ENCODE peak calls at places on chromosomes 1 and 21, in nine cellular contexts. T is hepatocyte, K is left lung, I is cardiac muscle cell, N is neuronal stem cell, V is testis, Z is lung, C is heart left ventricle, Q is heart right ventricle. X is an unnamed sample.

GRCh38 chr1:205849619-205850355 is at the start of gene PM20D1:
- DNase-seq in Z (peak; percentile 87), V (peak; percentile 86), N (no peak), K (peak; percentile 75), I (no peak), Q (peak; percentile 94), C (peak; percentile 76), T (no peak), X (peak; percentile 57)

GRCh38 chr1:21652101-21652936 is 16.8 kb downstream of the RAP1GAP start:
- DNase-seq in C (peak; percentile 65), N (no peak), V (no peak), K (no peak), Q (no peak), I (no peak), T (no peak), Z (no peak), X (no peak)

GRCh38 chr1:169527461-169528213 is 41.9 kb upstream of the SLC19A2 start:
- DNase-seq in I (no peak), Q (no peak), N (no peak), V (no peak), T (peak; percentile 23), Z (no peak), C (no peak), K (no peak), X (no peak)

GRCh38 chr1:204104331-204105222 is 31.7 kb downstream of the SOX13 start:
- DNase-seq in N (no peak), T (no peak), Q (peak; percentile 32), I (no peak), V (no peak), C (peak; percentile 77), Z (no peak), K (no peak), X (no peak)

GRCh38 chr1:22018583-22019559 is 17.4 kb downstream of the CELA3A start:
- DNase-seq in Q (no peak), K (peak; percentile 74), N (no peak), I (no peak), Z (peak; percentile 33), C (peak; percentile 41), V (peak; percentile 18), T (no peak), X (peak; percentile 48)

GRCh38 chr1:245715970-245716369 is 561.2 kb downstream of the KIF26B start:
- DNase-seq in N (no peak), Z (no peak), I (no peak), K (no peak), C (no peak), T (no peak), Q (no peak), V (no peak), X (no peak)

GRCh38 chr1:2442676-2443075 is 30.3 kb upstream of the PEX10 start:
- DNase-seq in Q (no peak), C (no peak), Z (no peak), T (no peak), V (peak; percentile 57), K (no peak), N (no peak), I (no peak), X (no peak)

GRCh38 chr21:40054403-40054802 is 187.2 kb downstream of the PCP4 start:
- DNase-seq in V (no peak), T (peak; percentile 23), K (peak; percentile 88), I (no peak), Z (peak; percentile 92), N (no peak), Q (peak; percentile 21), C (no peak), X (no peak)

GRCh38 chr1:153616144-153616884 is at the start of gene S100A14:
- DNase-seq in I (no peak), Z (peak; percentile 90), Q (no peak), K (peak; percentile 86), T (peak; percentile 89), N (no peak), V (no peak), C (no peak), X (no peak)

DNA sequence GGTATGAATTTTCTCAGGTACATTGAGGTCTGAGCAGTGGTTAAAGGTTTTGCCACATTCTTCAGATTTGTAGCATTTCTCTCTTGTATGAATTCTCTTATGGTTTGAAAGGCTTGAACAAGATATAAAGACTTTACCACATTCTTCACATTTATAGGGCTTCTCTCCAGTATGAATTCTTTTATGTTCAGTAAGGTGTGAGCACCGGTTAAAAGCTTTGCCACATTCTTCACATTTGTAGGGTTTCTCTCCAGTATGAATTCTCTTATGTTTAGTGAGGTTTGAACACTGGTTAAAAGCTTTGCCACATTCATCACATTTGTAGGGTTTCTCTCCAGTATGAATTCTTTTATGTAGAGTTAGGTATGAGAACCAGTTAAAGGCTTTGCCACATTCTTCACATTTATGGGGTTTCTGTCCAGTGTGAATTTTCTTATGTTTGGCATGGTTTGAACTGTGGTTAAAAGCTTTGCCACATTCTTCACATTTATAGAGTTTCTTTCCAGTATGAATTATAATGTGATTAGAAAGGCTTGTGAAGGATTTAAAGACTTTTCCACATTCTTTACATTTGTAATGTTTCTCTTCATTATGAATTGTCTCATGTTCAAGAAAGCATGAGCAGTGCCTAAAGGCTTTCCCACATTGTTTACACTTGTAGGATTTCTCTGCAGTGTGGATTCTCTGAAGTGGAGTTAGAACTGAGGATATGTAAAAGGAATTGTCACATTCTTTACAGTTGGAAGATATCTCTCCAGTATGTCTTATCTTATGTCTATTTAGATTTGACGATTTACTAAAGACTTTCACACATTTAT is 18.4 kb upstream of the ZNF124 start:
- DNase-seq in V (no peak), K (no peak), Z (no peak), I (no peak), C (no peak), N (no peak), Q (no peak), T (no peak), X (no peak)
- H3K9me3 ChIP-seq in V (no peaks in the 10 kb centered on the region), K (peaks cover 10% of the 10 kb centered on the region), Z (peaks cover 9% of the 10 kb centered on the region), I (peaks cover 3% of the 10 kb centered on the region), C (peaks cover 78% of the 10 kb centered on the region), N (peaks cover 3% of the 10 kb centered on the region), Q (peaks cover 40% of the 10 kb centered on the region), T (peaks cover 51% of the 10 kb centered on the region), X (peaks cover 19% of the 10 kb centered on the region)

GRCh38 chr1:4118746-4119515 is 218.9 kb upstream of the C1orf174 start:
- DNase-seq in I (no peak), Z (no peak), C (no peak), K (no peak), N (no peak), Q (no peak), V (no peak), T (no peak), X (no peak)

GRCh38 chr1:4119516-4120220 is 219.6 kb upstream of the C1orf174 start:
- DNase-seq in N (no peak), Q (no peak), T (no peak), K (no peak), C (no peak), V (no peak), Z (no peak), I (no peak), X (no peak)

GRCh38 chr1:4121834-4122512 is 221.9 kb upstream of the C1orf174 start:
- DNase-seq in T (no peak), N (no peak), V (no peak), I (no peak), K (no peak), Q (no peak), Z (no peak), C (no peak), X (no peak)

GRCh38 chr1:4121293-4121684 is 221.2 kb upstream of the C1orf174 start:
- DNase-seq in C (no peak), N (no peak), I (no peak), K (no peak), T (no peak), Z (no peak), Q (no peak), V (no peak), X (no peak)

DNA sequence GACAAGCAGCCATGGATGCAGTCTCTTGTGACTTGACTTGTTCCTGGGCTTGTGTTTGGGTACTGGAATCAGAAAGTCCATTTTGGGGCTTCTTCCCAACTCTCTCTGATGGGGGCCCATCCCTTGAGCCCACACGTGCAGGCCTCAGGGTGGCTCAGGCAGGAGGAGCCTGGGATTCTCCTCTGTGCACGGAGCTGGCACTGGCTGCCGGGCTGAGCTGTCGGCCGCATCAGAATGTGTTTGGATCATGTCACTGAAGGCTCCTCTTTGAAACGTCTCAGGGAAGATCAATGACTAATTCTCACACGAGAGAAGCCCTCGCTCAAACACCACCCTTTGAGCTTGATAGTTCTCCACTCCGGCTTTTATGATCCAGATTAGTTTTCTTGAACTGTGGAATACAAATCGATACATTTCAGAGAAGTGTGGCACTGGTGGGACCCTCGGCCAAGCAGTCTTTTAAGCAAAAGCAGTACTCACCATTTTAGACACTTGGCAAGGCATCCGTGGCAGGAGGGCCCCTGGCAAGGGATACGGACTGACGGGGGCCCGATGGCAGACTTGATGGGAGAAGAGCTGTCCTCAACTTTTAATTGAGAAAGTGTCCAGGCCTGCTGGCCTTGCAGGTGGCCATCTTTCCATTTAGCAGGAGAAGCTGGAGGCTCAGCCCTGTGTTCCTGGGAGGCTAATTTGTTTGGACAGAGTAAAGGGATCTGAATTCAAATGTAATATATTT is 220.7 kb upstream of the C1orf174 start:
- DNase-seq in Z (no peak), K (no peak), N (no peak), I (no peak), V (no peak), C (no peak), T (no peak), Q (no peak), X (no peak)
- H3K9me3 ChIP-seq in Z (peaks cover 5% of the 10 kb centered on the region), K (no peaks in the 10 kb centered on the region), N (no peaks in the 10 kb centered on the region), I (no peaks in the 10 kb centered on the region), V (no peaks in the 10 kb centered on the region), C (no peaks in the 10 kb centered on the region), T (no peaks in the 10 kb centered on the region), Q (no peaks in the 10 kb centered on the region), X (no peaks in the 10 kb centered on the region)

DNA sequence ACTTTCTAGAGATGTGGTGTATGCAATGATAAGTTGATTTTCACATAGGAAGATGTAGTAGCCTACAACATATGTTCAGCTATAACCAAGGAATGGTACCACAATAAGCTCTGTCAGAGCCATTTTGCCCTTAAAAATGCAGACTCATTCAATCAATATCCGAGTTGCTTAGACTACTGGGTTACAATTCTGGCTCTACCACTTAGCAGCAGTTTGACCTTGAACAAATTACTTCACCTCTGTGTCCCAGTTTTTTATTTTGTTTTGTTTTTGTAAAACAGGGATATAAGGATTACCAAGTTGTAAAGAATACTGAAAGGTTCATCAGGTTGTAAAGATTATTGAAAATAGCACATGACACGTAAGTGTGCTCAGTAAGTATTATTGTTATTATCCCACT is 9.3 kb downstream of the EPS15 start:
- DNase-seq in V (no peak), N (no peak), K (no peak), C (no peak), Z (no peak), T (no peak), I (no peak), Q (no peak), X (no peak)
- H3K9me3 ChIP-seq in V (no peaks in the 10 kb centered on the region), N (no peaks in the 10 kb centered on the region), K (no peaks in the 10 kb centered on the region), C (no peaks in the 10 kb centered on the region), Z (no peaks in the 10 kb centered on the region), T (no peaks in the 10 kb centered on the region), I (no peaks in the 10 kb centered on the region), Q (no peaks in the 10 kb centered on the region), X (no peaks in the 10 kb centered on the region)

DNA sequence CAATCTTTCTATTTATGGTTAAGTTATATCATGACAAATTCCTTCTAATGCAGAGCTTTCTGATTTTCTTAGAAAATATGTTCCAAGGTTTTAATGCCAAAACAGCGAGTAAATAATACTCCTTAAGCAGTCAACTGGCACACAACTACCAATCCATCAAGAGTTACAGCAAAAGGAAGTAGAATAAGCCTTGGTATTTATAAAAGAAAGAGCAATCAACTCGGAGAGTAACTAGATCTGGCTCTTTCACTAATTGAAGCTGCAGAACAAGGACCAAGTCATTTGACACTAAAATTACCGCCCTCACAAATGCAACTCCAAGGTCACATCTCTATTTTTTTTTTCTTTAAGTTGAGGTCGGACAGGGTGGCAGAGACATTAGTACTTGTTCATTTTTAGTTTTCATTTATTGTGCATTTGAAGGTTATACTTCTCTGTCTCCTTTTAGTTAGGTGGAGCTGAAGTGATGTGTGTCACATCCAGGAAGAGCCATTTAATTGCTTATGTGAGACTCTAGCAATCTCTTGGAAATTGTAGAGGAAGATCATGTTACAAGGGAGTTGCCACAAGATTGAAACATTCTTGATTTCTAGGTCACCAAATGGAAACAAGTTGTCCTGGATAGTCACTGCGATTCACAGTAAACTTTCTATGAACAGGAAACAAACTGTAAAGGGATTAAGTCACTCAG is 138.0 kb upstream of the ADAMTS5 start:
- DNase-seq in Q (no peak), Z (no peak), K (no peak), N (no peak), V (no peak), I (no peak), C (no peak), T (no peak), X (no peak)
- H3K9me3 ChIP-seq in Q (no peaks in the 10 kb centered on the region), Z (no peaks in the 10 kb centered on the region), K (no peaks in the 10 kb centered on the region), N (no peaks in the 10 kb centered on the region), V (no peaks in the 10 kb centered on the region), I (no peaks in the 10 kb centered on the region), C (no peaks in the 10 kb centered on the region), T (no peaks in the 10 kb centered on the region), X (no peaks in the 10 kb centered on the region)

X was measured in T-helper 17 cell.